ENCODE peak calls at places on chromosomes 6 and 20, in four cellular contexts. One of them, this sample, is unnamed. For H3K4me1, the result is how much of the 10 kb centered on the place peaks cover.

GRCh38 chr20:3248167-3248992 is 9.4 kb upstream of the SLC4A11 start:
- DNase-seq in fibroblast of lung: peak
- DNase-seq in mesenchymal stem cell: peak
- DNase-seq in endodermal cell: peak
- DNase-seq in this sample: no peak

GRCh38 chr20:36859700-36860330 is 16.1 kb upstream of the TLDC2 start:
- DNase-seq in fibroblast of lung: no peak
- DNase-seq in mesenchymal stem cell: peak
- DNase-seq in endodermal cell: no peak
- DNase-seq in this sample: peak

GRCh38 chr6:18579869-18580268 is 192.7 kb downstream of the RNF144B start:
- DNase-seq in mesenchymal stem cell: no peak
- DNase-seq in endodermal cell: no peak
- DNase-seq in fibroblast of lung: no peak
- DNase-seq in this sample: no peak

GRCh38 chr6:34938268-34938667 is 49.2 kb downstream of the ANKS1A start:
- DNase-seq in fibroblast of lung: no peak
- DNase-seq in endodermal cell: no peak
- DNase-seq in mesenchymal stem cell: no peak
- DNase-seq in this sample: no peak

GRCh38 chr20:46507760-46508407 is 5.5 kb downstream of the ZNF334 start:
- DNase-seq in endodermal cell: no peak
- DNase-seq in fibroblast of lung: no peak
- DNase-seq in mesenchymal stem cell: no peak
- DNase-seq in this sample: no peak

GRCh38 chr6:80489911-80490635 is 383.6 kb downstream of the BCKDHB start:
- DNase-seq in endodermal cell: no peak
- DNase-seq in mesenchymal stem cell: no peak
- DNase-seq in fibroblast of lung: peak
- DNase-seq in this sample: no peak

GRCh38 chr6:10269814-10270472 is 144.9 kb downstream of the TFAP2A start:
- DNase-seq in endodermal cell: no peak
- DNase-seq in fibroblast of lung: peak
- DNase-seq in mesenchymal stem cell: no peak
- DNase-seq in this sample: peak

GRCh38 chr20:36614781-36615557 is 9.4 kb downstream of the RAB5IF start:
- DNase-seq in fibroblast of lung: peak
- DNase-seq in mesenchymal stem cell: no peak
- DNase-seq in endodermal cell: no peak
- DNase-seq in this sample: no peak

GRCh38 chr20:23103284-23104018 is 17.3 kb upstream of the CD93 start:
- DNase-seq in endodermal cell: no peak
- DNase-seq in mesenchymal stem cell: no peak
- DNase-seq in fibroblast of lung: no peak
- DNase-seq in this sample: peak

DNA sequence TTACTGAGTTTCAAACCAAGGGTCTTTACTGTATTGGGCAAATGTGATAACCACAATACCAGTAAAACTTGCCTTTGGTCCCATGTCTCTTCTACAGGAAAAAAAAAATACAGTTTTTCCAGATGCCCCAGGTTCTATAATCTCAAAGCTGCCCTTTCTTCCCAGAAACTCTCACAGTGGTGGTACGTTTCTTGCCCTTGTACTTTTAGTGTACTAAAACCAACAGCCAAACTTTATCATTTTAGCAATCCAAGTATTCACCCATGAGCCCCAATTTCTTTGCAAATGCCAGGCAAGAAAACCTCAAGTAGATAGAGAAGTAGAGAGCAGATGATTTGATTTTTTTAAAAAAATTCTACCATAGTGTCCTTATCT is 157.8 kb downstream of the OR2B2 start:
- DNase-seq in endodermal cell: no peak
- DNase-seq in mesenchymal stem cell: no peak
- DNase-seq in fibroblast of lung: no peak
- DNase-seq in this sample: no peak
- H3K9ac ChIP-seq in endodermal cell: no peak
- H3K9ac ChIP-seq in mesenchymal stem cell: peak
- H3K9ac ChIP-seq in fibroblast of lung: no peak
- H3K9ac ChIP-seq in this sample: peak

GRCh38 chr6:144344651-144345050 is 59.5 kb downstream of the UTRN start:
- DNase-seq in fibroblast of lung: no peak
- DNase-seq in mesenchymal stem cell: no peak
- DNase-seq in endodermal cell: no peak
- DNase-seq in this sample: no peak

GRCh38 chr6:144343736-144344428 is 58.7 kb downstream of the UTRN start:
- DNase-seq in fibroblast of lung: no peak
- DNase-seq in endodermal cell: no peak
- DNase-seq in mesenchymal stem cell: no peak
- DNase-seq in this sample: no peak

GRCh38 chr6:144346719-144347446 is 61.7 kb downstream of the UTRN start:
- DNase-seq in mesenchymal stem cell: peak
- DNase-seq in endodermal cell: no peak
- DNase-seq in fibroblast of lung: peak
- DNase-seq in this sample: peak

GRCh38 chr6:144347447-144347758 is 62.3 kb downstream of the UTRN start:
- DNase-seq in mesenchymal stem cell: no peak
- DNase-seq in endodermal cell: no peak
- DNase-seq in fibroblast of lung: no peak
- DNase-seq in this sample: no peak

DNA sequence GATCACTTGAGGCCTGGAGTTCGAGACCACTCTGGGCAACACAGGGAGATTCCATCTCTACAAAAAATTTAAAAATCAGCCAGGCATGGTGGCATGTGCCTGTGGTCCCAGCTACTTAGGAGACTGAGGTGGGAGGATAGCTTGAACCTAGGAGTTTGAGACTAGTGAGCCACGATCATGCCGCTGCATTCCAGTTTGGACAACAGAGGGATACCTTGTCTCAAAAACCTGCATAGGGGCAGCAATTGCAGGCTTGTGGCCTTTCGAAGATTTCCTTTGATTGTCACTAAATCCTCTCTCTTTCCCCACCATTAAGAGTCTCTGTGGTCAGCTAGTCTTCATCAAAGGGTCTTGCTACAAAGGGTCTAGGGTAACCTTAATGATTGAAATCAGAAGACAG is 60.3 kb downstream of the UTRN start:
- DNase-seq in endodermal cell: no peak
- DNase-seq in mesenchymal stem cell: no peak
- DNase-seq in fibroblast of lung: no peak
- DNase-seq in this sample: no peak
- H3K4me1 ChIP-seq in endodermal cell: under half
- H3K4me1 ChIP-seq in mesenchymal stem cell: under half
- H3K4me1 ChIP-seq in fibroblast of lung: under half
- H3K4me1 ChIP-seq in this sample: under half

DNA sequence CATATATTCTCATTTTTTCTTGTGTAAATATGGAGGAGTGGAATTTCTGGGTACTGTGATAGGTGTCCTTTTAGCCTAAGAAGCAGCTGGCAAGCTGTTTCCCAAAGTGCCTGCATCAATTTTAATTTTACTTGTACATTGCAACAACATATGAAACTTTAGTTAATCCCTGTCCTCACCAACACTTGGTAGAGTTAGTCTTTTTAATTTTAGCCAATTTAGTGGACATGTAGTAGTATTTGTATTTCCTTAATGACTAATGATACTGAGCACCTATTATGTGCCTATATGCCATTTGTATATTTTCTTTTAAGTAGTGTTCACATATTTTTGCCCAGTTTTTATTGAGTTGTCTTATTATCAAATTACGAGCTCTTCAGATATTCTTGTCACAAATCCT is 46.8 kb upstream of the NOX3 start:
- DNase-seq in fibroblast of lung: no peak
- DNase-seq in mesenchymal stem cell: no peak
- DNase-seq in endodermal cell: no peak
- DNase-seq in this sample: no peak
- H3K9ac ChIP-seq in fibroblast of lung: no peak
- H3K9ac ChIP-seq in mesenchymal stem cell: no peak
- H3K9ac ChIP-seq in endodermal cell: no peak
- H3K9ac ChIP-seq in this sample: no peak

DNA sequence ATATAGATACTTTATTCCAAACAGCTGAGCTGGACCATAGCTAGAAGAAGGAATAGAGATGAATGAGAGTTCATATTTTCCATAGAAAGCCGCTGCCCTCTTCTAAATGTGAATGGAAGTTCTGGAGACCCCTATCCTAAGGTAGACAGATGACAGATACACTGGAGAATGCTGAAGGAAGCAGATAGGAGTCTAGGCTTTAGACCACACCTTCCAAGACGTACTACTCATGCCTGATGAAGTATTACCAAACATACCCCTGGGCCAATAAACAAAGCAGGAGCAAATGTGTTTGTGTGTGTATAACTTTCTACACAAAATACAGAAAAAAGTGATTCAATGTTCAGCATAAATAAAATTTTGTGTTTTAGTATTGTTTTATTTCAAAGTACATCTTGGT is 9.1 kb upstream of the SLC17A2 start:
- DNase-seq in fibroblast of lung: no peak
- DNase-seq in endodermal cell: no peak
- DNase-seq in mesenchymal stem cell: no peak
- DNase-seq in this sample: no peak
- H3K4me1 ChIP-seq in fibroblast of lung: under half
- H3K4me1 ChIP-seq in endodermal cell: under half
- H3K4me1 ChIP-seq in mesenchymal stem cell: under half
- H3K4me1 ChIP-seq in this sample: under half

DNA sequence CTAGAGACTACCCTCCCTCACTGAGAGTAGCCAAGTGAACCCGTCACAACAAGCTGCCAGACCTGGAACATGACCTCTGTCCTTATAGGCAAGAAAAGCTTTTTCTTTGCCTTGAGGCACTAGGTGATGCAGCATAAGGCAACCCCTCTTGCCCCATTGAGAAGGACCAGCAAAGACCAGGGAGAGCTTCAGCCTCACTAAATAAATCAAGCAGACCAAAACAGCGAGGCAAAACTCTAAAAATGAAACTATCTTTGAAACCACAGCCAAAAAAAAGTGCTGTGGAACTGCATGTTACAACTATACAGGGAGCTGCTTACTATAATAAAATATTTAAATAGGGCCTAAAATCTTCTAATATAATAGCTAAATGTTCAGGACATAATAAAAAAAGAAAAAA is 62.5 kb upstream of the FAM83B start:
- DNase-seq in fibroblast of lung: no peak
- DNase-seq in endodermal cell: no peak
- DNase-seq in mesenchymal stem cell: peak
- DNase-seq in this sample: no peak
- H3K9ac ChIP-seq in fibroblast of lung: no peak
- H3K9ac ChIP-seq in endodermal cell: no peak
- H3K9ac ChIP-seq in mesenchymal stem cell: no peak
- H3K9ac ChIP-seq in this sample: no peak

GRCh38 chr6:63058601-63059000 is 152.7 kb upstream of the FKBP1C start:
- DNase-seq in mesenchymal stem cell: no peak
- DNase-seq in fibroblast of lung: no peak
- DNase-seq in endodermal cell: no peak
- DNase-seq in this sample: no peak
- H3K4me1 ChIP-seq in mesenchymal stem cell: under half
- H3K4me1 ChIP-seq in fibroblast of lung: under half
- H3K4me1 ChIP-seq in endodermal cell: under half
- H3K4me1 ChIP-seq in this sample: under half

GRCh38 chr6:139744891-139745290 is 370.4 kb upstream of the CITED2 start:
- DNase-seq in mesenchymal stem cell: no peak
- DNase-seq in endodermal cell: no peak
- DNase-seq in fibroblast of lung: no peak
- DNase-seq in this sample: no peak

GRCh38 chr6:139743629-139744028 is 369.2 kb upstream of the CITED2 start:
- DNase-seq in endodermal cell: no peak
- DNase-seq in mesenchymal stem cell: peak
- DNase-seq in fibroblast of lung: peak
- DNase-seq in this sample: peak

GRCh38 chr6:139744038-139744437 is 369.6 kb upstream of the CITED2 start:
- DNase-seq in endodermal cell: no peak
- DNase-seq in mesenchymal stem cell: no peak
- DNase-seq in fibroblast of lung: no peak
- DNase-seq in this sample: no peak

GRCh38 chr6:139748353-139749146 is 374.1 kb upstream of the CITED2 start:
- DNase-seq in fibroblast of lung: peak
- DNase-seq in endodermal cell: no peak
- DNase-seq in mesenchymal stem cell: peak
- DNase-seq in this sample: peak

DNA sequence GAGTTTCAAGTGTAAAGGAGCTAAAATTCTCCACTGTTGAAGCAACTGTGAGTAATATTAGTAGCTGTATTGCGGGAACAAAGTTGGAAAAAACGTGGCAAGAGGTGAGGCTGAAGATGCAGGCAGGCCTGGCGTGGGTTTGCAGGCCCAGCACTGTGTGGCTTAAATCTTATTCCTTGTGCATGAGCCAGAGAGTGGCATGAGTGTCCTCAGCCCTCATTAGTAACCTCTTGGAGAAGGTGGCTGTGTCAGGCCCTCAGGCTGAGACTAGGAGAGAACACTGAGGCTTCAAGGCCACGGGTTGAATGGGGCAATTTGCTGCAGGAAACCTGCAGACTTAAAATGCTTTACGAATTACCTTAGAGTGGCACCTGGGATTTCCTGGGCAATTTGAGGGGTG is 372.7 kb upstream of the CITED2 start:
- DNase-seq in endodermal cell: no peak
- DNase-seq in mesenchymal stem cell: no peak
- DNase-seq in fibroblast of lung: no peak
- DNase-seq in this sample: no peak
- H3K9ac ChIP-seq in endodermal cell: no peak
- H3K9ac ChIP-seq in mesenchymal stem cell: no peak
- H3K9ac ChIP-seq in fibroblast of lung: no peak
- H3K9ac ChIP-seq in this sample: no peak

GRCh38 chr6:158642805-158643489 is 1.6 kb downstream of the DYNLT1 start:
- DNase-seq in mesenchymal stem cell: peak
- DNase-seq in fibroblast of lung: peak
- DNase-seq in endodermal cell: peak
- DNase-seq in this sample: peak

GRCh38 chr6:158638393-158638792 is 6.2 kb downstream of the DYNLT1 start:
- DNase-seq in mesenchymal stem cell: no peak
- DNase-seq in fibroblast of lung: peak
- DNase-seq in endodermal cell: no peak
- DNase-seq in this sample: no peak

GRCh38 chr6:158639056-158639455 is 5.5 kb downstream of the DYNLT1 start:
- DNase-seq in mesenchymal stem cell: no peak
- DNase-seq in endodermal cell: no peak
- DNase-seq in fibroblast of lung: no peak
- DNase-seq in this sample: no peak

GRCh38 chr6:158642097-158642601 is 2.4 kb downstream of the DYNLT1 start:
- DNase-seq in fibroblast of lung: peak
- DNase-seq in mesenchymal stem cell: peak
- DNase-seq in endodermal cell: peak
- DNase-seq in this sample: peak

DNA sequence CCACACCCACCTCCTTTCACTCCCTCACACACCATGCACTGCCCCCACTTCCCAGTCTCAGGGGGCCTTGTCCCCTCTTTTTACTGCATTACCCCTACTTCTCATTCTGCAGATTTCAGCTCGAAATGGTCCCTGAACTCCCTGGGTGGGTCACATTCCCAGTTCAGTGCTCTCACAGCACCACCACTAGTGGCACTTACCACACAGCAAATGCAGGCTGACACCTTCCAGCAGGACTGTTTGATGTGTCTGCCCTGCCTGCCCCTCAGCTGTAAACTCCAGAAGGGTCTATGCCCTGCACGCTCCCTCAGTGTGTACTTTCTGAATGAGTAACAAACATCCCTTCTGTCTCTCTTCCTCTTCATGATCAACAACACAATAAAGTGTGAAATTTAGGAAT is 4.0 kb downstream of the DYNLT1 start:
- DNase-seq in fibroblast of lung: no peak
- DNase-seq in mesenchymal stem cell: no peak
- DNase-seq in endodermal cell: peak
- DNase-seq in this sample: no peak
- H3K4me1 ChIP-seq in fibroblast of lung: under half
- H3K4me1 ChIP-seq in mesenchymal stem cell: under half
- H3K4me1 ChIP-seq in endodermal cell: under half
- H3K4me1 ChIP-seq in this sample: under half